ENCODE peak calls at places on chromosomes 5 and 9, in seven cellular contexts. A is ACHN; Q is GM20000; U is ELF-1; E is GM23248; P is effector CD4-positive, alpha-beta T cell; D is posterior vena cava. J is an unnamed sample.
A peak's percentile ranks its signal among the peaks of the same experiment; 100 is the strongest.

GRCh38 chr9:93001036-93001435 is 53.7 kb downstream of the FGD3 start:
- DNase-seq in E (no peak), Q (no peak), P (no peak), U (no peak), A (no peak), D (no peak), J (no peak)

GRCh38 chr9:70902171-70902570 is 219.2 kb downstream of the TRPM3 start:
- DNase-seq in D (no peak), A (peak; percentile 2), P (no peak), Q (no peak), E (peak; percentile 41), U (no peak), J (no peak)

GRCh38 chr9:121613009-121613766 is 38.2 kb upstream of the DAB2IP start:
- DNase-seq in E (no peak), P (no peak), D (no peak), U (peak; percentile 73), Q (no peak), A (no peak), J (no peak)

GRCh38 chr5:34813473-34813872 is 25.5 kb upstream of the TTC23L start:
- DNase-seq in D (no peak), P (no peak), A (no peak), Q (no peak), U (no peak), E (no peak), J (no peak)

GRCh38 chr9:89427621-89428221 is 70.2 kb downstream of the SEMA4D start:
- DNase-seq in Q (no peak), E (peak; percentile 47), P (peak; percentile 68), U (no peak), D (no peak), A (no peak), J (peak; percentile 42)

GRCh38 chr9:134661791-134662142 is 20.2 kb downstream of the COL5A1 start:
- DNase-seq in P (no peak), Q (no peak), A (no peak), E (peak; percentile 98), D (peak; percentile 83), U (no peak), J (no peak)

GRCh38 chr5:149367249-149367971 is 9.6 kb downstream of the PCYOX1L start:
- DNase-seq in A (peak; percentile 76), E (peak; percentile 79), U (peak; percentile 94), D (no peak), P (peak; percentile 35), Q (peak; percentile 84), J (peak; percentile 41)

GRCh38 chr5:132664696-132665209 is 6.8 kb downstream of the IL13 start:
- DNase-seq in P (no peak), A (no peak), U (no peak), D (no peak), Q (no peak), E (no peak), J (no peak)

GRCh38 chr9:121292801-121293241 is 24.9 kb downstream of the GSN start:
- DNase-seq in D (no peak), U (no peak), Q (no peak), P (no peak), A (no peak), E (no peak), J (no peak)

GRCh38 chr9:108565651-108566378 is 290.0 kb downstream of the ACTL7B start:
- DNase-seq in D (no peak), Q (peak; percentile 56), U (peak; percentile 69), A (peak; percentile 77), E (peak; percentile 89), P (no peak), J (no peak)

GRCh38 chr5:57243286-57244137 is 69.7 kb downstream of the GPBP1 start:
- DNase-seq in E (no peak), U (no peak), Q (peak; percentile 28), A (no peak), P (no peak), D (no peak), J (no peak)

GRCh38 chr9:21890696-21891095 is 88.3 kb downstream of the MTAP start:
- DNase-seq in E (no peak), A (no peak), U (no peak), P (no peak), Q (no peak), D (no peak), J (no peak)

GRCh38 chr5:111953351-111954127 is 196.5 kb upstream of the NREP start:
- DNase-seq in P (no peak), U (no peak), A (no peak), E (peak; percentile 83), Q (no peak), D (no peak), J (no peak)

GRCh38 chr9:115597330-115597729 is 479.4 kb upstream of the TNC start:
- DNase-seq in Q (no peak), A (no peak), U (no peak), P (no peak), D (no peak), E (peak; percentile 9), J (no peak)

GRCh38 chr5:37086466-37087178 is 162.6 kb downstream of the CPLANE1 start:
- DNase-seq in Q (no peak), P (no peak), E (peak; percentile 42), D (no peak), A (no peak), U (peak; percentile 51), J (no peak)

GRCh38 chr5:80569086-80569960 is 757 bp downstream of the ANKRD34B start:
- DNase-seq in A (no peak), D (no peak), P (no peak), U (peak; percentile 25), Q (peak; percentile 28), E (no peak), J (no peak)